ENCODE peak calls at places on chromosomes 12 and 14, in seven cellular contexts. One of them, this sample, is unnamed.

GRCh38 chr12:89864419-89864818 is 155.8 kb upstream of the ATP2B1 start:
- DNase-seq in heart right ventricle: no peak
- DNase-seq in dorsolateral prefrontal cortex: no peak
- DNase-seq in breast epithelium: no peak
- DNase-seq in stomach: no peak
- DNase-seq in adrenal gland: no peak
- DNase-seq in body of pancreas: no peak
- DNase-seq in this sample: no peak

GRCh38 chr12:78330131-78330530 is 499.4 kb downstream of the NAV3 start:
- DNase-seq in heart right ventricle: no peak
- DNase-seq in dorsolateral prefrontal cortex: no peak
- DNase-seq in breast epithelium: no peak
- DNase-seq in stomach: no peak
- DNase-seq in adrenal gland: no peak
- DNase-seq in body of pancreas: no peak
- DNase-seq in this sample: peak

GRCh38 chr14:54450535-54450934 is 9.4 kb upstream of the CNIH1 start:
- DNase-seq in heart right ventricle: no peak
- DNase-seq in dorsolateral prefrontal cortex: no peak
- DNase-seq in breast epithelium: no peak
- DNase-seq in stomach: no peak
- DNase-seq in adrenal gland: no peak
- DNase-seq in body of pancreas: peak
- DNase-seq in this sample: no peak

GRCh38 chr14:92687681-92688433 is 60.6 kb downstream of the LGMN start:
- DNase-seq in heart right ventricle: peak
- DNase-seq in dorsolateral prefrontal cortex: no peak
- DNase-seq in breast epithelium: no peak
- DNase-seq in stomach: peak
- DNase-seq in adrenal gland: peak
- DNase-seq in body of pancreas: peak
- DNase-seq in this sample: no peak

GRCh38 chr14:72741836-72742681 is 151.8 kb downstream of the DPF3 start:
- DNase-seq in heart right ventricle: no peak
- DNase-seq in dorsolateral prefrontal cortex: no peak
- DNase-seq in breast epithelium: no peak
- DNase-seq in stomach: peak
- DNase-seq in adrenal gland: no peak
- DNase-seq in body of pancreas: no peak
- DNase-seq in this sample: no peak

GRCh38 chr14:71478542-71478941 is 453.7 kb upstream of the RGS6 start:
- DNase-seq in heart right ventricle: peak
- DNase-seq in dorsolateral prefrontal cortex: no peak
- DNase-seq in breast epithelium: no peak
- DNase-seq in stomach: no peak
- DNase-seq in adrenal gland: no peak
- DNase-seq in body of pancreas: peak
- DNase-seq in this sample: no peak

GRCh38 chr12:78732481-78732880 is 132.1 kb upstream of the SYT1 start:
- DNase-seq in heart right ventricle: no peak
- DNase-seq in dorsolateral prefrontal cortex: no peak
- DNase-seq in breast epithelium: no peak
- DNase-seq in stomach: no peak
- DNase-seq in adrenal gland: no peak
- DNase-seq in body of pancreas: no peak
- DNase-seq in this sample: no peak

GRCh38 chr12:92550234-92550633 is 152.6 kb upstream of the PLEKHG7 start:
- DNase-seq in heart right ventricle: no peak
- DNase-seq in dorsolateral prefrontal cortex: no peak
- DNase-seq in breast epithelium: no peak
- DNase-seq in stomach: no peak
- DNase-seq in adrenal gland: no peak
- DNase-seq in body of pancreas: no peak
- DNase-seq in this sample: no peak

GRCh38 chr12:1811281-1811947 is 9.0 kb upstream of the LRTM2 start:
- DNase-seq in heart right ventricle: no peak
- DNase-seq in dorsolateral prefrontal cortex: no peak
- DNase-seq in breast epithelium: no peak
- DNase-seq in stomach: no peak
- DNase-seq in adrenal gland: no peak
- DNase-seq in body of pancreas: peak
- DNase-seq in this sample: no peak

GRCh38 chr12:51188359-51189051 is 15.6 kb upstream of the TFCP2 start:
- DNase-seq in heart right ventricle: no peak
- DNase-seq in dorsolateral prefrontal cortex: no peak
- DNase-seq in breast epithelium: no peak
- DNase-seq in stomach: no peak
- DNase-seq in adrenal gland: no peak
- DNase-seq in body of pancreas: no peak
- DNase-seq in this sample: no peak

GRCh38 chr14:29030121-29030520 is 263.5 kb downstream of the FOXG1 start:
- DNase-seq in heart right ventricle: no peak
- DNase-seq in dorsolateral prefrontal cortex: no peak
- DNase-seq in breast epithelium: no peak
- DNase-seq in stomach: no peak
- DNase-seq in adrenal gland: no peak
- DNase-seq in body of pancreas: no peak
- DNase-seq in this sample: no peak

GRCh38 chr12:6834254-6834653 is 6.0 kb downstream of the P3H3 start:
- DNase-seq in heart right ventricle: no peak
- DNase-seq in dorsolateral prefrontal cortex: no peak
- DNase-seq in breast epithelium: no peak
- DNase-seq in stomach: no peak
- DNase-seq in adrenal gland: no peak
- DNase-seq in body of pancreas: no peak
- DNase-seq in this sample: no peak

GRCh38 chr12:55965941-55966407 is at the start of gene PMEL:
- DNase-seq in heart right ventricle: no peak
- DNase-seq in dorsolateral prefrontal cortex: no peak
- DNase-seq in breast epithelium: no peak
- DNase-seq in stomach: no peak
- DNase-seq in adrenal gland: no peak
- DNase-seq in body of pancreas: no peak
- DNase-seq in this sample: no peak

GRCh38 chr14:86243158-86243557 is 713.2 kb downstream of the FLRT2 start:
- DNase-seq in heart right ventricle: no peak
- DNase-seq in dorsolateral prefrontal cortex: no peak
- DNase-seq in breast epithelium: no peak
- DNase-seq in stomach: no peak
- DNase-seq in adrenal gland: no peak
- DNase-seq in body of pancreas: no peak
- DNase-seq in this sample: no peak

GRCh38 chr12:93567174-93567573 is 5.3 kb upstream of the SOCS2 start:
- DNase-seq in heart right ventricle: no peak
- DNase-seq in dorsolateral prefrontal cortex: no peak
- DNase-seq in breast epithelium: no peak
- DNase-seq in stomach: no peak
- DNase-seq in adrenal gland: no peak
- DNase-seq in body of pancreas: no peak
- DNase-seq in this sample: no peak

GRCh38 chr12:32273063-32273521 is 126.3 kb upstream of the FGD4 start:
- DNase-seq in heart right ventricle: no peak
- DNase-seq in dorsolateral prefrontal cortex: no peak
- DNase-seq in breast epithelium: no peak
- DNase-seq in stomach: no peak
- DNase-seq in adrenal gland: no peak
- DNase-seq in body of pancreas: no peak
- DNase-seq in this sample: no peak

GRCh38 chr12:93892431-93893210 is 215.4 kb downstream of the CRADD start:
- DNase-seq in heart right ventricle: no peak
- DNase-seq in dorsolateral prefrontal cortex: no peak
- DNase-seq in breast epithelium: no peak
- DNase-seq in stomach: no peak
- DNase-seq in adrenal gland: peak
- DNase-seq in body of pancreas: no peak
- DNase-seq in this sample: no peak

GRCh38 chr12:50947932-50948331 is 4.4 kb upstream of the HIGD1C start:
- DNase-seq in heart right ventricle: no peak
- DNase-seq in dorsolateral prefrontal cortex: no peak
- DNase-seq in breast epithelium: no peak
- DNase-seq in stomach: no peak
- DNase-seq in adrenal gland: no peak
- DNase-seq in body of pancreas: no peak
- DNase-seq in this sample: no peak

GRCh38 chr12:114812858-114813761 is 129.1 kb upstream of the TBX3 start:
- DNase-seq in heart right ventricle: no peak
- DNase-seq in dorsolateral prefrontal cortex: no peak
- DNase-seq in breast epithelium: no peak
- DNase-seq in stomach: no peak
- DNase-seq in adrenal gland: no peak
- DNase-seq in body of pancreas: no peak
- DNase-seq in this sample: no peak

GRCh38 chr14:65599375-65599774 is 186.8 kb downstream of the FUT8 start:
- DNase-seq in heart right ventricle: no peak
- DNase-seq in dorsolateral prefrontal cortex: no peak
- DNase-seq in breast epithelium: no peak
- DNase-seq in stomach: no peak
- DNase-seq in adrenal gland: no peak
- DNase-seq in body of pancreas: no peak
- DNase-seq in this sample: no peak

GRCh38 chr12:80935076-80935475 is 2.7 kb downstream of the LIN7A start:
- DNase-seq in heart right ventricle: no peak
- DNase-seq in dorsolateral prefrontal cortex: no peak
- DNase-seq in breast epithelium: no peak
- DNase-seq in stomach: no peak
- DNase-seq in adrenal gland: no peak
- DNase-seq in body of pancreas: no peak
- DNase-seq in this sample: no peak

GRCh38 chr12:103799504-103800251 is 41.4 kb downstream of the NT5DC3 start:
- DNase-seq in heart right ventricle: no peak
- DNase-seq in dorsolateral prefrontal cortex: no peak
- DNase-seq in breast epithelium: no peak
- DNase-seq in stomach: no peak
- DNase-seq in adrenal gland: no peak
- DNase-seq in body of pancreas: peak
- DNase-seq in this sample: no peak

GRCh38 chr12:115944851-115945496 is 332.5 kb downstream of the MED13L start:
- DNase-seq in heart right ventricle: no peak
- DNase-seq in dorsolateral prefrontal cortex: no peak
- DNase-seq in breast epithelium: no peak
- DNase-seq in stomach: no peak
- DNase-seq in adrenal gland: no peak
- DNase-seq in body of pancreas: peak
- DNase-seq in this sample: no peak

DNA sequence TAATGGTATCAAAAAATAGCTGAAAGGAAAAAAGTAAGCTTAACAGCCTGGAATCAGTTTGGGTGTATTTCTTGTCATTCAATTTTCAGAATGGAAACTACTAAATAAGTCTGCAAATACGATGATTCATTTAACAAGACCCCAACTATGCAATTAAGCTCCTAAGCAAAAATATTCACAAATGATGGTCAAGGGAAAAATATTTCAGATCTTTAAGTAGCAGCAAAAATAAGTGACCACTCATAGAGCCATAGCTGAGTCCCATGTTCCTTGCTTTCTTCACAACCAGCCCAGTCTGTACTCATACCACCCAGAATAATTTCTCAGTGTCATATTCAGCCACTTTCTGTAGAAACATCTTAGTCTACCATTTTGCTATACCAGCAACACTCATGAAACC is 185.4 kb downstream of the PPM1H start:
- DNase-seq in heart right ventricle: no peak
- DNase-seq in dorsolateral prefrontal cortex: no peak
- DNase-seq in breast epithelium: no peak
- DNase-seq in stomach: no peak
- DNase-seq in adrenal gland: no peak
- DNase-seq in body of pancreas: no peak
- DNase-seq in this sample: no peak
- H3K27ac ChIP-seq in heart right ventricle: no peak
- H3K27ac ChIP-seq in dorsolateral prefrontal cortex: no peak
- H3K27ac ChIP-seq in breast epithelium: no peak
- H3K27ac ChIP-seq in stomach: no peak
- H3K27ac ChIP-seq in adrenal gland: no peak
- H3K27ac ChIP-seq in body of pancreas: no peak
- H3K27ac ChIP-seq in this sample: no peak

GRCh38 chr14:90546767-90547166 is 149.9 kb downstream of the CALM1 start:
- DNase-seq in heart right ventricle: no peak
- DNase-seq in dorsolateral prefrontal cortex: no peak
- DNase-seq in breast epithelium: no peak
- DNase-seq in stomach: no peak
- DNase-seq in adrenal gland: no peak
- DNase-seq in body of pancreas: no peak
- DNase-seq in this sample: no peak

GRCh38 chr14:90545431-90545830 is 148.6 kb downstream of the CALM1 start:
- DNase-seq in heart right ventricle: no peak
- DNase-seq in dorsolateral prefrontal cortex: no peak
- DNase-seq in breast epithelium: no peak
- DNase-seq in stomach: no peak
- DNase-seq in adrenal gland: no peak
- DNase-seq in body of pancreas: no peak
- DNase-seq in this sample: no peak

GRCh38 chr14:90544971-90545370 is 148.1 kb downstream of the CALM1 start:
- DNase-seq in heart right ventricle: no peak
- DNase-seq in dorsolateral prefrontal cortex: no peak
- DNase-seq in breast epithelium: no peak
- DNase-seq in stomach: no peak
- DNase-seq in adrenal gland: no peak
- DNase-seq in body of pancreas: no peak
- DNase-seq in this sample: no peak

GRCh38 chr14:90547250-90547649 is 150.4 kb downstream of the CALM1 start:
- DNase-seq in heart right ventricle: no peak
- DNase-seq in dorsolateral prefrontal cortex: no peak
- DNase-seq in breast epithelium: no peak
- DNase-seq in stomach: no peak
- DNase-seq in adrenal gland: no peak
- DNase-seq in body of pancreas: no peak
- DNase-seq in this sample: no peak

GRCh38 chr14:90545966-90546751 is 149.3 kb downstream of the CALM1 start:
- DNase-seq in heart right ventricle: peak
- DNase-seq in dorsolateral prefrontal cortex: peak
- DNase-seq in breast epithelium: no peak
- DNase-seq in stomach: peak
- DNase-seq in adrenal gland: peak
- DNase-seq in body of pancreas: peak
- DNase-seq in this sample: peak
- H3K27ac ChIP-seq in heart right ventricle: peak
- H3K27ac ChIP-seq in dorsolateral prefrontal cortex: peak
- H3K27ac ChIP-seq in breast epithelium: no peak
- H3K27ac ChIP-seq in stomach: peak
- H3K27ac ChIP-seq in adrenal gland: peak
- H3K27ac ChIP-seq in body of pancreas: no peak
- H3K27ac ChIP-seq in this sample: peak

DNA sequence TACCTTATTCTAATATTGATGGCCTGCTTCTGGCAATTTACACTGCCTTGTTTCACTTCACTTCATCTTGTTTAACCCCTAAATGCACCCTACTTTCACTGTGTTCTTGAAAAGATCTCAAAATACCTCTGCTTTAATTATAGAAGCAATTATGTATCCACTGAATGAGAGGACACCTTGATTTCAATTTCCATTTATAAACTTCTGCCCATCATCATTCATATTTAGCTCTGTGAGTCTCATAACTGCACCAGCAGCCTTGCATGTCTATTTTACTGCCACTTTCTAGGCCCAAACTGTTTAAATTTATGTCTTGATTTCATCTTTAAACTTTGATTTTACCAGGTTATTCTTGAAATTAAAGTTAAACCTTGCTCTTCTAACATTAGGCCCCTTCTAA is 7.1 kb upstream of the DNAAF2 start:
- DNase-seq in heart right ventricle: no peak
- DNase-seq in dorsolateral prefrontal cortex: no peak
- DNase-seq in breast epithelium: no peak
- DNase-seq in stomach: no peak
- DNase-seq in adrenal gland: no peak
- DNase-seq in body of pancreas: no peak
- DNase-seq in this sample: no peak
- H3K27ac ChIP-seq in heart right ventricle: no peak
- H3K27ac ChIP-seq in dorsolateral prefrontal cortex: peak
- H3K27ac ChIP-seq in breast epithelium: no peak
- H3K27ac ChIP-seq in stomach: peak
- H3K27ac ChIP-seq in adrenal gland: no peak
- H3K27ac ChIP-seq in body of pancreas: peak
- H3K27ac ChIP-seq in this sample: no peak

GRCh38 chr12:107748472-107748871 is 12.5 kb downstream of the PRDM4 start:
- DNase-seq in heart right ventricle: no peak
- DNase-seq in dorsolateral prefrontal cortex: no peak
- DNase-seq in breast epithelium: no peak
- DNase-seq in stomach: no peak
- DNase-seq in adrenal gland: no peak
- DNase-seq in body of pancreas: no peak
- DNase-seq in this sample: no peak
- H3K27ac ChIP-seq in heart right ventricle: no peak
- H3K27ac ChIP-seq in dorsolateral prefrontal cortex: no peak
- H3K27ac ChIP-seq in breast epithelium: no peak
- H3K27ac ChIP-seq in stomach: no peak
- H3K27ac ChIP-seq in adrenal gland: no peak
- H3K27ac ChIP-seq in body of pancreas: no peak
- H3K27ac ChIP-seq in this sample: no peak